ENCODE peak calls at places on chromosomes 6 and 20, in five cellular contexts. N is HepG2, T is colonic mucosa, S is thyroid gland, C is heart right ventricle. I is an unnamed sample.
A peak's percentile ranks its signal among the peaks of the same experiment; 100 is the strongest.

GRCh38 chr6:25050356-25050755 is 114.6 kb upstream of the RIPOR2 start:
- DNase-seq in N (no peak), T (no peak), S (no peak), C (no peak), I (no peak)

GRCh38 chr6:122178988-122179387 is 220.5 kb upstream of the HSF2 start:
- DNase-seq in N (no peak), T (no peak), S (no peak), C (no peak), I (no peak)

GRCh38 chr6:6837541-6838080 is 249.1 kb downstream of the LY86 start:
- DNase-seq in N (no peak), T (no peak), S (peak; percentile 76), C (no peak), I (no peak)

GRCh38 chr6:118468682-118469465 is 79.2 kb upstream of the PLN start:
- DNase-seq in N (peak; percentile 90), T (no peak), S (no peak), C (no peak), I (peak; percentile 5)

GRCh38 chr6:115001726-115002436 is 659.1 kb upstream of the HS3ST5 start:
- DNase-seq in N (peak; percentile 5), T (no peak), S (no peak), C (no peak), I (no peak)

GRCh38 chr20:25005661-25006060 is 13.1 kb upstream of the APMAP start:
- DNase-seq in N (no peak), T (peak; percentile 12), S (no peak), C (peak; percentile 3), I (no peak)

GRCh38 chr20:57662028-57662312 is 41.7 kb upstream of the ZBP1 start:
- DNase-seq in N (no peak), T (peak; percentile 9), S (no peak), C (no peak), I (no peak)

GRCh38 chr6:122798099-122798641 is 9.1 kb downstream of the SMPDL3A start:
- DNase-seq in N (peak; percentile 92), T (peak; percentile 84), S (no peak), C (no peak), I (peak; percentile 13)

GRCh38 chr6:158016571-158017383 is 35.1 kb downstream of the SYNJ2 start:
- DNase-seq in N (no peak), T (no peak), S (no peak), C (no peak), I (no peak)

GRCh38 chr6:124869412-124869811 is 92.8 kb upstream of the RNF217 start:
- DNase-seq in N (no peak), T (no peak), S (no peak), C (no peak), I (no peak)

GRCh38 chr20:9581509-9581908 is 67.1 kb downstream of the LAMP5 start:
- DNase-seq in N (no peak), T (no peak), S (no peak), C (no peak), I (no peak)

GRCh38 chr6:161255518-161255917 is 18.3 kb downstream of the AGPAT4 start:
- DNase-seq in N (no peak), T (no peak), S (no peak), C (no peak), I (no peak)

GRCh38 chr6:144314003-144314485 is 28.9 kb downstream of the UTRN start:
- DNase-seq in N (no peak), T (no peak), S (peak; percentile 96), C (peak; percentile 74), I (no peak)

GRCh38 chr6:2950713-2951112 is 20.7 kb downstream of the SERPINB6 start:
- DNase-seq in N (no peak), T (no peak), S (no peak), C (no peak), I (no peak)

DNA sequence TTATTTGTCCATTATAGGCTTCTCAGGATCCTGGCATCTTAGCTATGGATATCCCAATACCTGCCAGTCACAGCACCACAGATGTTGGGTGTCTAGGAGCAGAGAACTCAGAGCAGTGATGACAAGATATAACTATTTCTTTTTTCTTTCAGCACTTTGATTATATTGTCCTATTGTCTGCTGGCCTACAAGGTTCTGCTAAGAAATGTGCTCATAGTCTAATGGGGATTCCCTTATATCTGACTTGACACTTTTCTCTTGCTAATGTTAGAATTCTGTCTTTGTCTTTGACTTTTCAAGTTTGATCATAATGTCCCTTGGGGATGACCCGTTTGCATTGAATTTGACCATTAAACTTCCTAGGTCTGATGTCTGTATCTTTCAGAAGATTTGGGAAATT is 270.4 kb downstream of the OGFRL1 start:
- DNase-seq in N (no peak), T (no peak), S (no peak), C (no peak), I (no peak)
- H3K9me3 ChIP-seq in N (peaks cover 64% of the 10 kb centered on the region), T (no peaks in the 10 kb centered on the region), S (no peaks in the 10 kb centered on the region), C (no peaks in the 10 kb centered on the region), I (no peaks in the 10 kb centered on the region)

GRCh38 chr20:63696311-63696627 is 183 bp upstream of the TNFRSF6B start:
- DNase-seq in N (no peak), T (peak; percentile 64), S (no peak), C (peak; percentile 12), I (no peak)
- H3K4me3 ChIP-seq in N (no peak overlapping the region), T (peak overlapping the region; percentile 42), S (no peak overlapping the region), C (peak overlapping the region; percentile 21), I (peak overlapping the region; percentile 15)

GRCh38 chr6:79911992-79912391 is 35.4 kb downstream of the ELOVL4 start:
- DNase-seq in N (no peak), T (no peak), S (no peak), C (no peak), I (no peak)

GRCh38 chr6:79913369-79913768 is 34.0 kb downstream of the ELOVL4 start:
- DNase-seq in N (no peak), T (peak; percentile 33), S (no peak), C (no peak), I (no peak)

DNA sequence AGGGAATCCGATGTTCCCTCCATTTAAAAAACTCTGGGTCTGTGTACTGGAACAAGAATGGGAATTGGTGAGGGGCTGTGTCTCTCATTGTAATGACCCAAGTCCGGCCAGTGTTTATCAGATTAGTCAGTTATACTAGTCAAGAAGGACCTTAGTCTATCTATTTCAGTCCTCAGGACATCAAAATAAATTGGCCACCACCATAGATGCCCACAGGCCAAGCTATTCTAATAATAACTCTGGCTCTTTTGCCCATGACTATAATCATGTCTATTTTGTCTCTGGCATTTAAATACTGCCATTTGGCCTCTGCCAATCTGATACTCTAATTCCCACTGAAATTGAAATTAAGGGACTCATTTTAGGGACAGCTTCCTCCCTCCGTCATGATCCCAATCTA is 37.8 kb downstream of the ELOVL4 start:
- DNase-seq in N (no peak), T (no peak), S (no peak), C (no peak), I (no peak)
- H3K4me1 ChIP-seq in N (no peaks in the 10 kb centered on the region), T (no peaks in the 10 kb centered on the region), S (no peaks in the 10 kb centered on the region), C (no peaks in the 10 kb centered on the region), I (no peaks in the 10 kb centered on the region)

DNA sequence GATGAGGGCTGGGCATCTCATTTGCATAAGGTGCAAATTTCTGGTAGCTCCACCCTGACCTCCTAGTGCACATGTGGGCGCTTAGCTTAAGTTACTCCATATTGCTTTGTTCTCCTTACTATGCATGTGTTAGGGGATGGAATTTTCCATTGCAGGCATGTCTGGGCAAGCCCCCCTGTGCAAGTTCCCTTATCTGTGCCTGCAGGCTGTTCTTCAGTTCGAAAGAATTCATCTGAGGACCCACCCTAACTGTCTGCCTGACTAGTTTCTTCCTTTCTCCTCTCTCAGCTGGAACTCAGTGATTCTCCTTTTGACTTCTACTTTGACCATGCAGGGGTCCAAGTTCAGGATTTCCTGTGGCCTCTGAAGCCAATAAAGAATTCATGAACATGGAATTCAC is 30.2 kb downstream of the CCDC170 start:
- DNase-seq in N (no peak), T (no peak), S (no peak), C (no peak), I (no peak)
- H3K9me3 ChIP-seq in N (peaks cover 43% of the 10 kb centered on the region), T (no peaks in the 10 kb centered on the region), S (no peaks in the 10 kb centered on the region), C (no peaks in the 10 kb centered on the region), I (no peaks in the 10 kb centered on the region)

DNA sequence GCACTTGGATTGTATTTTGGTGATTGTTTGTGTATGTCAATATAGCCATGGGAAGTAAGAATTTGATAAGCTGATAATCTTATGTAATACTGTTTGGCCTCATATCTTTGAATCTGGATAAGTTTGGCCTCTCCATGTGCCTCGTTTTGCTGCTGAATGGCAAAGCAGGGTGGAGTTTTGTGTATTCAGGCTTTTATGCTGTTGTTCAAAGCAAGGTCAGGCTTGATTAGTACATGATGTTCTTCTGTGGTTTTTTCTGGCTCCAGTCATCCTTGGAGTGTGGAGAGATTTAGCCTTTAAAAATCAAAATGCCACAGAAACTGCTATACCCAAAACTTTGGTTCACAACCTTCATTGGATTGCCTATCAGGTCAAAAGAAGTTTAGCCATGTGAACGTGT is 728.9 kb upstream of the GJE1 start:
- DNase-seq in N (no peak), T (no peak), S (peak; percentile 35), C (no peak), I (peak; percentile 64)
- H3K4me3 ChIP-seq in N (no peak overlapping the region), T (no peak overlapping the region), S (no peak overlapping the region), C (peak overlapping the region; percentile 37), I (no peak overlapping the region)

DNA sequence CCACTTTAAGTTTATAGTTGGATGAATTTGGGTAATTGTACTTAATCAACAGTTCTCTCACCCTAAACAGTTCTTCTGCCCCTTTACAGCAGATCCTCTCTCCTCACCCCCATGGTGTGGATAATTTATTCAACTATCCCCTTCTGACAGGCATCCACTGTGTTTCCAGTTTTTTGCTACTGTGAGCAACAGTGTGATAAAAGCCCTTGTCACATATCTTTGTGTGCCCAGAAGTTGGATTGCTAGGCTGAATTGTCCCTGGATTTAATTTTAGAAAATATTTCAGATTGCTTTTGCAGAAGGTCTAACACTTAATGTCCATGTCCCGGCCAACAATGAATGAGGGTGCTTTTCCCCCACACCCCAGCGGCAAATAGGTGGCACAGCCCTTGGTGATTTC is 30.5 kb upstream of the SCUBE3 start:
- DNase-seq in N (no peak), T (no peak), S (no peak), C (no peak), I (no peak)
- H3K4me1 ChIP-seq in N (peaks cover 32% of the 10 kb centered on the region), T (peaks cover 7% of the 10 kb centered on the region), S (peaks cover 67% of the 10 kb centered on the region), C (peaks cover 5% of the 10 kb centered on the region), I (no peaks in the 10 kb centered on the region)

GRCh38 chr20:31368301-31368700 is at the start of gene DEFB118:
- DNase-seq in N (no peak), T (no peak), S (no peak), C (no peak), I (no peak)

DNA sequence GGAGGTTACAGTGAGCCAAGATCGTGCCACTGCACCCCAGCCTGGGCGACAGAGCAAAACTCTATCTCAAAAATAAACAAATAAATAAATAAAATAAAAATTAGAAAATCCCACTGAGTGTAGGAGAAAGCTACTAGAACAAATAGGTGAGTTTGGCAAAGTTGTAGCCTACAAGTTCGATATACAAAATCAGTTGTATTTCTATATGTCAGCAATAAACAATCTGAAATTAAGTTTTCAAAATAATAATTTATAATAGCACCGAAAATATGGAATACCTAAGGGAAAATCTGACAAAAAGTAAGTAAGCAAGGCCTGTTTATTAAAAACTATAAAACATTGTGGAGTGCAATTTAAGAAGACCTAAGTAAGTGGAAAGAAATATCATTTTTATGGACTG is 5.1 kb upstream of the DEFB118 start:
- DNase-seq in N (no peak), T (no peak), S (no peak), C (no peak), I (no peak)
- H3K9me3 ChIP-seq in N (no peaks in the 10 kb centered on the region), T (no peaks in the 10 kb centered on the region), S (no peaks in the 10 kb centered on the region), C (no peaks in the 10 kb centered on the region), I (no peaks in the 10 kb centered on the region)

GRCh38 chr6:82441047-82441770 is 77.6 kb downstream of the TPBG start:
- DNase-seq in N (no peak), T (no peak), S (no peak), C (no peak), I (no peak)
- H3K4me3 ChIP-seq in N (no peak overlapping the region), T (no peak overlapping the region), S (no peak overlapping the region), C (no peak overlapping the region), I (no peak overlapping the region)

I was measured in prostate gland.